ENCODE peak calls at places on chromosome 3, in six cellular contexts. One of them, this sample, is unnamed.

GRCh38 chr3:100813828-100814227 is 104.5 kb downstream of the TFG start:
- DNase-seq in Right ventricle myocardium superior: no peak
- DNase-seq in activated naive CD8-positive, alpha-beta T cell treated with anti-CD3 and anti-CD28 coated beads for 36 hours: no peak
- DNase-seq in NCI-H460: no peak
- DNase-seq in HL-60: no peak
- DNase-seq in activated T-helper 1 cell treated with anti-CD3 and anti-CD28 coated beads, Interleukin-2, amount 50 U/mL, for 16 hours: no peak
- DNase-seq in this sample: no peak

GRCh38 chr3:32136703-32137102 is 30.3 kb downstream of the GPD1L start:
- DNase-seq in activated T-helper 1 cell treated with anti-CD3 and anti-CD28 coated beads, Interleukin-2, amount 50 U/mL, for 16 hours: no peak
- DNase-seq in Right ventricle myocardium superior: no peak
- DNase-seq in activated naive CD8-positive, alpha-beta T cell treated with anti-CD3 and anti-CD28 coated beads for 36 hours: no peak
- DNase-seq in NCI-H460: no peak
- DNase-seq in HL-60: no peak
- DNase-seq in this sample: no peak

GRCh38 chr3:172675371-172676193 is 35.3 kb downstream of the NCEH1 start:
- DNase-seq in NCI-H460: peak
- DNase-seq in Right ventricle myocardium superior: no peak
- DNase-seq in HL-60: no peak
- DNase-seq in activated T-helper 1 cell treated with anti-CD3 and anti-CD28 coated beads, Interleukin-2, amount 50 U/mL, for 16 hours: no peak
- DNase-seq in activated naive CD8-positive, alpha-beta T cell treated with anti-CD3 and anti-CD28 coated beads for 36 hours: no peak
- DNase-seq in this sample: no peak

GRCh38 chr3:130971208-130971607 is 55.4 kb downstream of the ASTE1 start:
- DNase-seq in activated T-helper 1 cell treated with anti-CD3 and anti-CD28 coated beads, Interleukin-2, amount 50 U/mL, for 16 hours: no peak
- DNase-seq in activated naive CD8-positive, alpha-beta T cell treated with anti-CD3 and anti-CD28 coated beads for 36 hours: no peak
- DNase-seq in NCI-H460: no peak
- DNase-seq in HL-60: no peak
- DNase-seq in Right ventricle myocardium superior: no peak
- DNase-seq in this sample: no peak

GRCh38 chr3:11272913-11273574 is 847 bp downstream of the ATG7 start:
- DNase-seq in NCI-H460: no peak
- DNase-seq in Right ventricle myocardium superior: no peak
- DNase-seq in activated T-helper 1 cell treated with anti-CD3 and anti-CD28 coated beads, Interleukin-2, amount 50 U/mL, for 16 hours: no peak
- DNase-seq in HL-60: no peak
- DNase-seq in activated naive CD8-positive, alpha-beta T cell treated with anti-CD3 and anti-CD28 coated beads for 36 hours: no peak
- DNase-seq in this sample: no peak

GRCh38 chr3:72892081-72892763 is 4.4 kb downstream of the GXYLT2 start:
- DNase-seq in activated naive CD8-positive, alpha-beta T cell treated with anti-CD3 and anti-CD28 coated beads for 36 hours: no peak
- DNase-seq in NCI-H460: no peak
- DNase-seq in activated T-helper 1 cell treated with anti-CD3 and anti-CD28 coated beads, Interleukin-2, amount 50 U/mL, for 16 hours: no peak
- DNase-seq in Right ventricle myocardium superior: no peak
- DNase-seq in HL-60: no peak
- DNase-seq in this sample: no peak

GRCh38 chr3:180870008-180870733 is 42.3 kb upstream of the FXR1 start:
- DNase-seq in NCI-H460: no peak
- DNase-seq in Right ventricle myocardium superior: peak
- DNase-seq in HL-60: no peak
- DNase-seq in activated naive CD8-positive, alpha-beta T cell treated with anti-CD3 and anti-CD28 coated beads for 36 hours: no peak
- DNase-seq in activated T-helper 1 cell treated with anti-CD3 and anti-CD28 coated beads, Interleukin-2, amount 50 U/mL, for 16 hours: no peak
- DNase-seq in this sample: peak

GRCh38 chr3:33690341-33690740 is 27.7 kb downstream of the CLASP2 start:
- DNase-seq in activated naive CD8-positive, alpha-beta T cell treated with anti-CD3 and anti-CD28 coated beads for 36 hours: no peak
- DNase-seq in NCI-H460: no peak
- DNase-seq in HL-60: no peak
- DNase-seq in activated T-helper 1 cell treated with anti-CD3 and anti-CD28 coated beads, Interleukin-2, amount 50 U/mL, for 16 hours: no peak
- DNase-seq in Right ventricle myocardium superior: no peak
- DNase-seq in this sample: no peak

GRCh38 chr3:182530316-182530715 is 263.0 kb upstream of the ATP11B start:
- DNase-seq in HL-60: no peak
- DNase-seq in activated naive CD8-positive, alpha-beta T cell treated with anti-CD3 and anti-CD28 coated beads for 36 hours: no peak
- DNase-seq in activated T-helper 1 cell treated with anti-CD3 and anti-CD28 coated beads, Interleukin-2, amount 50 U/mL, for 16 hours: no peak
- DNase-seq in NCI-H460: no peak
- DNase-seq in Right ventricle myocardium superior: no peak
- DNase-seq in this sample: no peak

GRCh38 chr3:131350506-131350905 is 31.1 kb upstream of the NUDT16 start:
- DNase-seq in Right ventricle myocardium superior: no peak
- DNase-seq in NCI-H460: peak
- DNase-seq in HL-60: no peak
- DNase-seq in activated T-helper 1 cell treated with anti-CD3 and anti-CD28 coated beads, Interleukin-2, amount 50 U/mL, for 16 hours: no peak
- DNase-seq in activated naive CD8-positive, alpha-beta T cell treated with anti-CD3 and anti-CD28 coated beads for 36 hours: no peak
- DNase-seq in this sample: no peak